ENCODE peak calls at places on chromosome 15, in five cellular contexts. Z, S, H, W and L are unnamed samples. For H3K4me1, the result is how much of the 10 kb centered on the place peaks cover.

GRCh38 chr15:99168601-99169580 is 64.0 kb downstream of the SYNM start:
- DNase-seq in Z (no peak), S (no peak), H (peak), W (no peak), L (no peak)

GRCh38 chr15:56040081-56041035 is 46.9 kb upstream of the NEDD4 start:
- DNase-seq in Z (peak), S (peak), H (no peak), W (no peak), L (peak)

GRCh38 chr15:48395532-48396011 is 64.3 kb downstream of the DUT start:
- DNase-seq in Z (peak), S (no peak), H (no peak), W (no peak), L (no peak)

GRCh38 chr15:86915811-86916331 is 836.2 kb downstream of the AGBL1 start:
- DNase-seq in Z (peak), S (peak), H (peak), W (peak), L (peak)

GRCh38 chr15:39596358-39597051 is 15.6 kb downstream of the THBS1 start:
- DNase-seq in Z (peak), S (no peak), H (no peak), W (no peak), L (no peak)

GRCh38 chr15:88623061-88623460 is 1.9 kb downstream of the AEN start:
- DNase-seq in Z (peak), S (no peak), H (no peak), W (no peak), L (no peak)

GRCh38 chr15:95994418-95994817 is 336.1 kb upstream of the NR2F2 start:
- DNase-seq in Z (peak), S (no peak), H (no peak), W (no peak), L (no peak)

GRCh38 chr15:100463515-100463914 is 65.2 kb downstream of the CERS3 start:
- DNase-seq in Z (no peak), S (no peak), H (no peak), W (no peak), L (no peak)

GRCh38 chr15:56056626-56057025 is 63.2 kb upstream of the NEDD4 start:
- DNase-seq in Z (no peak), S (no peak), H (no peak), W (no peak), L (no peak)

GRCh38 chr15:55514414-55514850 is 6.4 kb upstream of the DNAAF4 start:
- DNase-seq in Z (no peak), S (no peak), H (no peak), W (no peak), L (no peak)

GRCh38 chr15:41917767-41918430 is 24.0 kb upstream of the SPTBN5 start:
- DNase-seq in Z (peak), S (no peak), H (no peak), W (no peak), L (no peak)

DNA sequence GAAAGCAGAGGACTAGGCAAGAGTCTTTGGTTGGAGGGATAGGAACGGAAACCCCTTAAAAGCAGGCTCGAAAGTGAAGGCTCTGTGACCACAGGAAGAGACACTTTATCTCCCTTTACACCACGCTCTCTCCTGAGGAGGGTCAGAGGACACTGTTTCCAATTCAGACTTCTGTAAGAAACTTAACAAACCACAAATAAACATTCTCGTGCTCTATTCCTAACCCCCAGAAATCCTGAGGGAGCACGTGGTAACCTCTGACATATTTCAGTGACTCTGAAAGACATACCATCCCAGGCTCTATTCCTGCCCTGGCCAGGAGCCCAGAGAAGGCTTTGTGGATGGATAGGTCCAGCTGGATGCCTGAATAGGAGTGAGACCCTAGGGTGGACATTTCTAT is 168.2 kb upstream of the NDN start:
- DNase-seq in Z (no peak), S (no peak), H (no peak), W (peak), L (no peak)
- TF ChIP-seq EZH2phosphoT487 in Z (no peak), S (no peak), H (no peak), W (no peak), L (no peak)

DNA sequence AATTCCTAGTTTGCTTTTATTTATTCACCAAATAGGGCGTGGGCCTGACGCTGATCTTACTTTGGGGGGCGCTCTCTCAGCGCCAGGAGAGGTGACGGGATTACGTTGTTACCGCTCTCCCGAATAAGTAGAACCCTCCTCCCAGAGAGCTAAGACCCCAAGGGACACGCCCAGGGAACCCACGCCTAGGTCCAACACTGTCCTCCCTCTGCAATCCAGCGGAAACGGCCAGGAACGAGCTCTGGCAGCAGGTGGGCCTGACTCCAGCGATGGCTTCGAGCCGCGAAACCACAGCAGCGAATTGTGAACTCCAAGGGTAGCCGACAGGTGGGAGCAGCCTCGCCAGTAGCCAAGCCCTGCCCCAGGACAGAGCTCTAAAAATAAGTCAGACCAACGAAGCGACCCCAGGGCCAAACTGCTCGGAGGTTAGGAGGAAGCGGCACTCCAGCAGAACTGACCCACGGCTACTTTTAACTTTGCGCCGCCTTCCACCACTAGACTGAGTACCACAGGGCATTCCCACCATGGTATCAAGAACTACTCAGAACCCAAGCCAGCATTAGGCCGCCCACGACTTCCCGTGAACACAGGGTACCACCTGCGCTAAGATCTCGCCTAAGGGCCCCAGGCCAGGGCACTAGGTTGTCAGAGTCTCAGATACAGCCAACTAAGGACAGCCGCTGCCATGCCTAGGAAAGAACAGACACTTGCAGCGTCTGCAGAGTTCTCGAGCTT is 1.6 kb upstream of the SIN3A start:
- DNase-seq in Z (peak), S (peak), H (peak), W (peak), L (peak)
- H3K4me1 ChIP-seq in Z (under half), S (under half), H (under half), W (under half), L (under half)

GRCh38 chr15:52427804-52428203 is 100.9 kb downstream of the MYO5A start:
- DNase-seq in Z (peak), S (peak), H (no peak), W (no peak), L (no peak)
- TF ChIP-seq EZH2phosphoT487 in Z (no peak), S (no peak), H (no peak), W (no peak), L (no peak)

GRCh38 chr15:66858423-66859207 is 156.6 kb downstream of the SMAD6 start:
- DNase-seq in Z (peak), S (no peak), H (no peak), W (no peak), L (no peak)
- H3K4me1 ChIP-seq in Z (half or more), S (under half), H (under half), W (under half), L (under half)

DNA sequence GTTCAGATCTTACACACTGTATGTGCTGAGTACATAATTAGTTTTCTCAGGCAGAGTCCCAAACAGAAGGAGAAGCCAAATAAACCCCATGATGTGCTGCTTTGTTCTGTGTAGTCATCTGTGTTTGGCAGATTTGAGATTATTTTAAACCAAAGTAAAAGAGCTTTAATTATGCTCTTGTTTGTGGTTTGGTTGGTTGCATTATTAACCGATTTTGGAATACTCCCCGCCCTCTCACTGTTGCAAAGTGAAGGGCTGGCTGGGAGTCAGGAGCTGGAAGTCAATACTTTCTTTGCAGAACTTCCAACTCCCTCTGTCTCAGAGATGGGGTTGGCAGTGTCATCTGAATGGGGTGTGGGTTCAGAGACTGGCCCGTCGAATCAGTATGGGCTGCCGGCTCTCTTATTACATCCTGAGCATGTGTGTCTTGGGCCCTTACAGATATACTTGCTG is 34.4 kb downstream of the SLCO3A1 start:
- DNase-seq in Z (peak), S (no peak), H (no peak), W (no peak), L (no peak)
- TF ChIP-seq EZH2phosphoT487 in Z (no peak), S (no peak), H (no peak), W (no peak), L (no peak)

DNA sequence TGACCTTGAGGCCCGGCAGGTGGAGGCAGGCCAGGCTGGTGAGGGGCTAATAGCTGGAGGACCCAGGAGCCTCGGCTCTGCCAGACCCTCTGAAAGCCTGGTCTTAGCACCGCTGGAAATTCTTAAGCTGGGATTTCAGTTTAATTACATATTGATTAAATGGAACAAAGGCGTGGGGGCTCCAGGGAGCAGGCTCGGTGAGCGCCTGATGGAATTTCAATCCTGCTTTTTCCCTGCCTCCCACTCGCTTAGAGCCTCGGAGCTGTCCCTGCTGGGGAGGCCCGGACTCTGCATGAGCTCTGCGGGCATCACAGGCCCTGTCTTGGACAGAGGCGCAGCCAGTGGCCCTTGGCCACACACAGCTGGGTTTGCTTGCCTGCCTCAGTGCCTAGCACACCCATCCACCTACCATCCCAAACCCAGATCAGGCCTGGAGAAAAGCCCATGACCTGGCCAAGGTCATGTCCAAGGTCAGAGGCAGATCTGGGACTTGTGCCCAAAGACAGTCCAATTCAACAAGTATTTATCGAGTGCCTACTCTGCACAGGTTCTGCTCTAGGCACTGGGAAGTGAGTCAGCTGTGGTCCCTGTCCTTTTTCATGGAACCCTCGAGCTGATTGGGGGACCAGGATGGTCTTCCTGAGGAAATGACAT is 40.6 kb downstream of the LINGO1 start:
- DNase-seq in Z (no peak), S (peak), H (no peak), W (no peak), L (no peak)
- H3K4me1 ChIP-seq in Z (under half), S (under half), H (under half), W (under half), L (under half)